ENCODE peak calls at places on chromosome 11, in nine cellular contexts. Y, W, X, Q, B, O, U, L and P are unnamed samples.

GRCh38 chr11:92707665-92708064 is 261.8 kb upstream of the MTNR1B start:
- DNase-seq in L (no peak), B (no peak), Q (no peak), U (no peak), X (no peak), W (no peak), O (no peak), Y (no peak), P (no peak)

GRCh38 chr11:99911116-99911515 is 776.0 kb upstream of the ARHGAP42 start:
- DNase-seq in B (no peak), W (no peak), O (no peak), Y (no peak), X (no peak), L (no peak), U (no peak), Q (peak; percentile 18), P (no peak)

GRCh38 chr11:15663778-15664218 is 549.1 kb downstream of the INSC start:
- DNase-seq in Q (peak; percentile 55), X (peak; percentile 35), Y (no peak), W (no peak), U (no peak), L (no peak), O (no peak), B (no peak), P (no peak)

GRCh38 chr11:103898065-103898464 is 138.4 kb upstream of the DDI1 start:
- DNase-seq in X (no peak), L (no peak), U (no peak), Y (no peak), Q (no peak), W (no peak), B (no peak), O (no peak), P (no peak)

GRCh38 chr11:125956371-125956770 is 10.5 kb downstream of the VSIG10L2 start:
- DNase-seq in X (no peak), W (no peak), B (no peak), Y (peak; percentile 13), L (no peak), O (no peak), Q (no peak), U (no peak), P (no peak)

GRCh38 chr11:2702771-2703486 is 3.1 kb upstream of the KCNQ1OT1 start:
- DNase-seq in O (no peak), Y (no peak), Q (no peak), L (no peak), B (no peak), X (no peak), U (no peak), W (no peak), P (no peak)

GRCh38 chr11:72091292-72091691 is 10.6 kb downstream of the LRRC51 start:
- DNase-seq in U (peak; percentile 69), Y (peak; percentile 74), X (peak; percentile 72), Q (peak; percentile 85), W (peak; percentile 81), L (peak; percentile 55), B (no peak), O (peak; percentile 82), P (no peak)

GRCh38 chr11:29159552-29160465 is 857.0 kb downstream of the KCNA4 start:
- DNase-seq in Q (peak; percentile 78), U (no peak), L (no peak), X (peak; percentile 46), W (peak; percentile 23), O (no peak), Y (peak; percentile 73), B (no peak), P (no peak)

GRCh38 chr11:106231591-106231990 is 154.1 kb downstream of the AASDHPPT start:
- DNase-seq in O (no peak), W (no peak), Y (peak; percentile 16), Q (no peak), L (no peak), X (no peak), B (no peak), U (no peak), P (no peak)

GRCh38 chr11:95833378-95833777 is 43.1 kb downstream of the CEP57 start:
- DNase-seq in L (no peak), Y (no peak), B (no peak), X (no peak), Q (no peak), W (no peak), O (no peak), U (no peak), P (no peak)

GRCh38 chr11:31233425-31233824 is 136.1 kb downstream of the DCDC1 start:
- DNase-seq in L (no peak), U (no peak), Y (no peak), O (no peak), W (no peak), B (no peak), Q (no peak), X (no peak), P (no peak)

GRCh38 chr11:72111803-72112540 is 523 bp downstream of the ANAPC15 start:
- DNase-seq in X (peak; percentile 96), Y (peak; percentile 100), B (peak; percentile 59), L (peak; percentile 82), Q (peak; percentile 81), W (peak; percentile 94), O (no peak), U (peak; percentile 83), P (peak; percentile 93)

GRCh38 chr11:78478536-78478935 is 60.9 kb upstream of the GAB2 start:
- DNase-seq in U (no peak), X (no peak), Y (no peak), B (no peak), L (no peak), Q (no peak), W (no peak), O (no peak), P (no peak)

GRCh38 chr11:32428665-32429293 is 6.6 kb downstream of the WT1 start:
- DNase-seq in X (no peak), O (no peak), B (no peak), L (no peak), U (no peak), W (no peak), Y (no peak), Q (no peak), P (no peak)

GRCh38 chr11:9765320-9766101 is 101.6 kb downstream of the SWAP70 start:
- DNase-seq in U (no peak), Q (peak; percentile 71), X (peak; percentile 33), O (no peak), Y (peak; percentile 95), W (no peak), B (no peak), L (no peak), P (no peak)

GRCh38 chr11:119147604-119148333 is 1.1 kb upstream of the ABCG4 start:
- DNase-seq in X (no peak), B (no peak), W (no peak), Q (no peak), U (no peak), L (no peak), O (no peak), Y (no peak), P (no peak)